ENCODE peak calls at places on chromosomes 2 and 18, in seven cellular contexts. V is stimulated activated CD4-positive, alpha-beta T cell treated with anti-CD3 and anti-CD28 coated beads, Interleukin-15, amount 100 ng/mL, for 1 hour; I is GM19239; H is amygdala; E is stimulated activated CD8-positive, alpha-beta memory T cell treated with anti-CD3 and anti-CD28 coated beads, Interleukin-15, amount 100 ng/mL, for 24 hours; J is NCI-H1092; B is pancreas. O is an unnamed sample.

GRCh38 chr2:239376351-239376750 is 24.5 kb downstream of the HDAC4 start:
- DNase-seq in H (no peak), J (no peak), E (no peak), V (no peak), I (no peak), B (no peak), O (no peak)

GRCh38 chr2:238457927-238458324 is 31.2 kb downstream of the ASB1 start:
- DNase-seq in B (no peak), J (no peak), H (no peak), V (no peak), I (no peak), E (no peak), O (no peak)

GRCh38 chr2:9327873-9328352 is 95.4 kb downstream of the ITGB1BP1 start:
- DNase-seq in E (no peak), B (no peak), I (no peak), H (no peak), V (no peak), J (no peak), O (no peak)

GRCh38 chr2:240620859-240621258 is 4.4 kb upstream of the GPR35 start:
- DNase-seq in E (no peak), I (no peak), V (no peak), J (no peak), B (no peak), H (no peak), O (no peak)

GRCh38 chr2:73930386-73930785 is 3.7 kb downstream of the DGUOK start:
- DNase-seq in H (no peak), J (no peak), B (no peak), V (no peak), E (no peak), I (no peak), O (no peak)

GRCh38 chr2:195657634-195658540 is 861 bp downstream of the SLC39A10 start:
- DNase-seq in H (peak; percentile 55), E (peak; percentile 41), J (peak; percentile 2), B (peak; percentile 72), V (peak; percentile 44), I (no peak), O (peak; percentile 47)

GRCh38 chr18:45007531-45007930 is 326.8 kb downstream of the SETBP1 start:
- DNase-seq in J (no peak), I (no peak), E (no peak), H (no peak), B (no peak), V (no peak), O (no peak)

GRCh38 chr18:702957-703659 is 9.3 kb downstream of the ENOSF1 start:
- DNase-seq in V (no peak), J (no peak), B (no peak), E (no peak), I (no peak), H (no peak), O (no peak)

GRCh38 chr2:105081006-105081701 is 43.3 kb downstream of the MRPS9 start:
- DNase-seq in J (no peak), I (no peak), E (no peak), H (no peak), B (no peak), V (no peak), O (no peak)

GRCh38 chr18:48955528-48956261 is 4.9 kb upstream of the SMAD7 start:
- DNase-seq in V (no peak), I (no peak), E (no peak), H (no peak), B (no peak), J (no peak), O (no peak)

GRCh38 chr18:80253871-80254492 is 6.7 kb upstream of the PARD6G start:
- DNase-seq in I (no peak), B (peak; percentile 25), E (peak; percentile 9), H (no peak), V (no peak), J (no peak), O (no peak)

GRCh38 chr2:225400060-225400511 is 576 bp downstream of the NYAP2 start:
- DNase-seq in B (no peak), E (no peak), I (no peak), V (no peak), H (peak; percentile 29), J (peak; percentile 55), O (no peak)

GRCh38 chr18:61738488-61738887 is 154.3 kb downstream of the RNF152 start:
- DNase-seq in V (no peak), H (no peak), I (no peak), B (no peak), E (no peak), J (no peak), O (no peak)

GRCh38 chr18:9629709-9630108 is 15.3 kb upstream of the PPP4R1 start:
- DNase-seq in H (no peak), I (no peak), B (no peak), E (no peak), V (no peak), J (no peak), O (no peak)

GRCh38 chr2:146984014-146984413 is 860.8 kb upstream of the ACVR2A start:
- DNase-seq in B (no peak), V (no peak), H (no peak), E (no peak), I (no peak), J (no peak), O (no peak)

GRCh38 chr18:78772369-78773302 is 207.0 kb upstream of the SALL3 start:
- DNase-seq in B (no peak), V (no peak), E (no peak), H (no peak), J (no peak), I (no peak), O (no peak)